ENCODE peak calls at places on chromosomes 3 and 15, in eight cellular contexts. One of them, this sample, is unnamed.

GRCh38 chr3:20141841-20142240 is 44.2 kb downstream of the SGO1 start:
- DNase-seq in ascending aorta: no peak
- DNase-seq in lower leg skin: no peak
- DNase-seq in fibroblast of pulmonary artery: peak; percentile 36
- DNase-seq in heart left ventricle: no peak
- DNase-seq in body of pancreas: peak; percentile 13
- DNase-seq in Caco-2: no peak
- DNase-seq in brain microvascular endothelial cell: no peak
- DNase-seq in this sample: peak; percentile 36

GRCh38 chr3:30649572-30650310 is 43.3 kb downstream of the TGFBR2 start:
- DNase-seq in Caco-2: no peak
- DNase-seq in brain microvascular endothelial cell: peak; percentile 74
- DNase-seq in fibroblast of pulmonary artery: peak; percentile 81
- DNase-seq in heart left ventricle: no peak
- DNase-seq in lower leg skin: no peak
- DNase-seq in body of pancreas: no peak
- DNase-seq in ascending aorta: no peak
- DNase-seq in this sample: peak; percentile 63

GRCh38 chr3:113210608-113211369 is 568 bp upstream of the BOC start:
- DNase-seq in heart left ventricle: no peak
- DNase-seq in Caco-2: no peak
- DNase-seq in brain microvascular endothelial cell: no peak
- DNase-seq in lower leg skin: no peak
- DNase-seq in fibroblast of pulmonary artery: peak; percentile 17
- DNase-seq in body of pancreas: peak; percentile 39
- DNase-seq in ascending aorta: no peak
- DNase-seq in this sample: peak; percentile 19

GRCh38 chr3:2921903-2922302 is 188.3 kb downstream of the IL5RA start:
- DNase-seq in body of pancreas: no peak
- DNase-seq in heart left ventricle: no peak
- DNase-seq in fibroblast of pulmonary artery: peak; percentile 1
- DNase-seq in Caco-2: no peak
- DNase-seq in lower leg skin: no peak
- DNase-seq in brain microvascular endothelial cell: no peak
- DNase-seq in ascending aorta: no peak
- DNase-seq in this sample: no peak

GRCh38 chr15:69729167-69729748 is 276.6 kb downstream of the RPLP1 start:
- DNase-seq in lower leg skin: no peak
- DNase-seq in body of pancreas: peak; percentile 24
- DNase-seq in brain microvascular endothelial cell: peak; percentile 25
- DNase-seq in ascending aorta: no peak
- DNase-seq in fibroblast of pulmonary artery: peak; percentile 56
- DNase-seq in Caco-2: no peak
- DNase-seq in heart left ventricle: no peak
- DNase-seq in this sample: peak; percentile 19

GRCh38 chr15:101060576-101061551 is 141.7 kb downstream of the LRRK1 start:
- DNase-seq in lower leg skin: no peak
- DNase-seq in brain microvascular endothelial cell: no peak
- DNase-seq in heart left ventricle: no peak
- DNase-seq in Caco-2: no peak
- DNase-seq in fibroblast of pulmonary artery: no peak
- DNase-seq in body of pancreas: no peak
- DNase-seq in ascending aorta: peak; percentile 58
- DNase-seq in this sample: no peak

GRCh38 chr15:62931650-62932049 is 110.9 kb upstream of the TPM1 start:
- DNase-seq in heart left ventricle: no peak
- DNase-seq in body of pancreas: no peak
- DNase-seq in fibroblast of pulmonary artery: no peak
- DNase-seq in lower leg skin: no peak
- DNase-seq in brain microvascular endothelial cell: no peak
- DNase-seq in ascending aorta: no peak
- DNase-seq in Caco-2: no peak
- DNase-seq in this sample: peak; percentile 49

GRCh38 chr3:141979050-141979671 is 102.7 kb downstream of the ATP1B3 start:
- DNase-seq in fibroblast of pulmonary artery: peak; percentile 86
- DNase-seq in brain microvascular endothelial cell: peak; percentile 59
- DNase-seq in heart left ventricle: no peak
- DNase-seq in lower leg skin: no peak
- DNase-seq in ascending aorta: no peak
- DNase-seq in body of pancreas: no peak
- DNase-seq in Caco-2: no peak
- DNase-seq in this sample: peak; percentile 84

GRCh38 chr15:29740692-29741311 is 81.5 kb downstream of the TJP1 start:
- DNase-seq in fibroblast of pulmonary artery: no peak
- DNase-seq in body of pancreas: no peak
- DNase-seq in lower leg skin: no peak
- DNase-seq in Caco-2: peak; percentile 42
- DNase-seq in ascending aorta: no peak
- DNase-seq in brain microvascular endothelial cell: no peak
- DNase-seq in heart left ventricle: no peak
- DNase-seq in this sample: no peak

GRCh38 chr3:45417949-45418847 is 29.8 kb downstream of the LARS2 start:
- DNase-seq in Caco-2: no peak
- DNase-seq in body of pancreas: peak; percentile 31
- DNase-seq in brain microvascular endothelial cell: no peak
- DNase-seq in heart left ventricle: no peak
- DNase-seq in ascending aorta: no peak
- DNase-seq in fibroblast of pulmonary artery: no peak
- DNase-seq in lower leg skin: no peak
- DNase-seq in this sample: no peak

GRCh38 chr3:177647876-177648275 is 450.6 kb upstream of the TBL1XR1 start:
- DNase-seq in heart left ventricle: no peak
- DNase-seq in brain microvascular endothelial cell: no peak
- DNase-seq in fibroblast of pulmonary artery: no peak
- DNase-seq in lower leg skin: no peak
- DNase-seq in body of pancreas: no peak
- DNase-seq in ascending aorta: no peak
- DNase-seq in Caco-2: no peak
- DNase-seq in this sample: no peak

GRCh38 chr15:84582583-84583157 is 18.1 kb upstream of the ZSCAN2 start:
- DNase-seq in fibroblast of pulmonary artery: no peak
- DNase-seq in lower leg skin: no peak
- DNase-seq in brain microvascular endothelial cell: no peak
- DNase-seq in ascending aorta: no peak
- DNase-seq in Caco-2: no peak
- DNase-seq in body of pancreas: no peak
- DNase-seq in heart left ventricle: no peak
- DNase-seq in this sample: peak; percentile 12

GRCh38 chr15:51283026-51283425 is 55.4 kb downstream of the CYP19A1 start:
- DNase-seq in fibroblast of pulmonary artery: no peak
- DNase-seq in brain microvascular endothelial cell: no peak
- DNase-seq in ascending aorta: no peak
- DNase-seq in heart left ventricle: no peak
- DNase-seq in lower leg skin: no peak
- DNase-seq in body of pancreas: no peak
- DNase-seq in Caco-2: no peak
- DNase-seq in this sample: no peak

GRCh38 chr15:75302318-75302717 is 19.7 kb downstream of the GOLGA6D start:
- DNase-seq in lower leg skin: no peak
- DNase-seq in ascending aorta: no peak
- DNase-seq in body of pancreas: no peak
- DNase-seq in Caco-2: no peak
- DNase-seq in heart left ventricle: no peak
- DNase-seq in fibroblast of pulmonary artery: no peak
- DNase-seq in brain microvascular endothelial cell: no peak
- DNase-seq in this sample: no peak

GRCh38 chr3:135106445-135106844 is 311.4 kb downstream of the EPHB1 start:
- DNase-seq in body of pancreas: peak; percentile 39
- DNase-seq in ascending aorta: no peak
- DNase-seq in heart left ventricle: no peak
- DNase-seq in brain microvascular endothelial cell: no peak
- DNase-seq in Caco-2: peak; percentile 80
- DNase-seq in lower leg skin: no peak
- DNase-seq in fibroblast of pulmonary artery: peak; percentile 2
- DNase-seq in this sample: peak; percentile 42

GRCh38 chr3:28915711-28916481 is 365.0 kb upstream of the RBMS3 start:
- DNase-seq in Caco-2: peak; percentile 40
- DNase-seq in heart left ventricle: no peak
- DNase-seq in body of pancreas: no peak
- DNase-seq in brain microvascular endothelial cell: peak; percentile 82
- DNase-seq in ascending aorta: peak; percentile 69
- DNase-seq in lower leg skin: no peak
- DNase-seq in fibroblast of pulmonary artery: peak; percentile 82
- DNase-seq in this sample: peak; percentile 39

GRCh38 chr15:71596672-71597071 is 213.7 kb upstream of the NR2E3 start:
- DNase-seq in lower leg skin: peak; percentile 66
- DNase-seq in fibroblast of pulmonary artery: peak; percentile 42
- DNase-seq in brain microvascular endothelial cell: no peak
- DNase-seq in Caco-2: no peak
- DNase-seq in heart left ventricle: peak; percentile 51
- DNase-seq in body of pancreas: peak; percentile 33
- DNase-seq in ascending aorta: peak; percentile 80
- DNase-seq in this sample: peak; percentile 63

GRCh38 chr15:74180689-74181602 is 7.4 kb downstream of the ISLR start:
- DNase-seq in lower leg skin: no peak
- DNase-seq in Caco-2: no peak
- DNase-seq in fibroblast of pulmonary artery: no peak
- DNase-seq in body of pancreas: no peak
- DNase-seq in heart left ventricle: peak; percentile 36
- DNase-seq in brain microvascular endothelial cell: no peak
- DNase-seq in ascending aorta: no peak
- DNase-seq in this sample: no peak

GRCh38 chr15:38886315-38887163 is 321.9 kb upstream of the RASGRP1 start:
- DNase-seq in ascending aorta: no peak
- DNase-seq in fibroblast of pulmonary artery: peak; percentile 94
- DNase-seq in Caco-2: no peak
- DNase-seq in brain microvascular endothelial cell: peak; percentile 71
- DNase-seq in heart left ventricle: no peak
- DNase-seq in lower leg skin: no peak
- DNase-seq in body of pancreas: no peak
- DNase-seq in this sample: peak; percentile 90

GRCh38 chr3:3821780-3822179 is 22.5 kb downstream of the LRRN1 start:
- DNase-seq in fibroblast of pulmonary artery: no peak
- DNase-seq in ascending aorta: no peak
- DNase-seq in lower leg skin: no peak
- DNase-seq in Caco-2: no peak
- DNase-seq in body of pancreas: no peak
- DNase-seq in brain microvascular endothelial cell: no peak
- DNase-seq in heart left ventricle: no peak
- DNase-seq in this sample: no peak

GRCh38 chr3:194257916-194258668 is 93.0 kb downstream of the CPN2 start:
- DNase-seq in brain microvascular endothelial cell: no peak
- DNase-seq in ascending aorta: no peak
- DNase-seq in lower leg skin: no peak
- DNase-seq in body of pancreas: no peak
- DNase-seq in Caco-2: no peak
- DNase-seq in fibroblast of pulmonary artery: no peak
- DNase-seq in heart left ventricle: no peak
- DNase-seq in this sample: no peak

GRCh38 chr3:143134446-143134845 is 14.9 kb downstream of the CHST2 start:
- DNase-seq in body of pancreas: no peak
- DNase-seq in brain microvascular endothelial cell: no peak
- DNase-seq in heart left ventricle: no peak
- DNase-seq in ascending aorta: no peak
- DNase-seq in Caco-2: no peak
- DNase-seq in fibroblast of pulmonary artery: no peak
- DNase-seq in lower leg skin: no peak
- DNase-seq in this sample: no peak

GRCh38 chr15:96992817-96993216 is 662.3 kb downstream of the NR2F2 start:
- DNase-seq in ascending aorta: no peak
- DNase-seq in lower leg skin: no peak
- DNase-seq in fibroblast of pulmonary artery: peak; percentile 24
- DNase-seq in body of pancreas: no peak
- DNase-seq in brain microvascular endothelial cell: peak; percentile 43
- DNase-seq in heart left ventricle: no peak
- DNase-seq in Caco-2: no peak
- DNase-seq in this sample: no peak

GRCh38 chr3:32460031-32460749 is 42.5 kb downstream of the CMTM6 start:
- DNase-seq in fibroblast of pulmonary artery: no peak
- DNase-seq in body of pancreas: no peak
- DNase-seq in lower leg skin: no peak
- DNase-seq in Caco-2: no peak
- DNase-seq in brain microvascular endothelial cell: no peak
- DNase-seq in heart left ventricle: no peak
- DNase-seq in ascending aorta: no peak
- DNase-seq in this sample: no peak
- H3K4me3 ChIP-seq in fibroblast of pulmonary artery: no peak overlapping the region
- H3K4me3 ChIP-seq in body of pancreas: no peak overlapping the region
- H3K4me3 ChIP-seq in lower leg skin: no peak overlapping the region
- H3K4me3 ChIP-seq in Caco-2: no peak overlapping the region
- H3K4me3 ChIP-seq in brain microvascular endothelial cell: no peak overlapping the region
- H3K4me3 ChIP-seq in heart left ventricle: no peak overlapping the region
- H3K4me3 ChIP-seq in ascending aorta: no peak overlapping the region
- H3K4me3 ChIP-seq in this sample: no peak overlapping the region

GRCh38 chr3:18633002-18633401 is 207.9 kb upstream of the SATB1 start:
- DNase-seq in lower leg skin: no peak
- DNase-seq in body of pancreas: no peak
- DNase-seq in Caco-2: no peak
- DNase-seq in brain microvascular endothelial cell: no peak
- DNase-seq in ascending aorta: no peak
- DNase-seq in heart left ventricle: no peak
- DNase-seq in fibroblast of pulmonary artery: no peak
- DNase-seq in this sample: no peak
- TF ChIP-seq CTCF in lower leg skin: no peak
- TF ChIP-seq CTCF in body of pancreas: no peak
- TF ChIP-seq CTCF in Caco-2: no peak
- TF ChIP-seq CTCF in brain microvascular endothelial cell: no peak
- TF ChIP-seq CTCF in ascending aorta: no peak
- TF ChIP-seq CTCF in heart left ventricle: no peak
- TF ChIP-seq CTCF in fibroblast of pulmonary artery: no peak
- TF ChIP-seq CTCF in this sample: no peak

DNA sequence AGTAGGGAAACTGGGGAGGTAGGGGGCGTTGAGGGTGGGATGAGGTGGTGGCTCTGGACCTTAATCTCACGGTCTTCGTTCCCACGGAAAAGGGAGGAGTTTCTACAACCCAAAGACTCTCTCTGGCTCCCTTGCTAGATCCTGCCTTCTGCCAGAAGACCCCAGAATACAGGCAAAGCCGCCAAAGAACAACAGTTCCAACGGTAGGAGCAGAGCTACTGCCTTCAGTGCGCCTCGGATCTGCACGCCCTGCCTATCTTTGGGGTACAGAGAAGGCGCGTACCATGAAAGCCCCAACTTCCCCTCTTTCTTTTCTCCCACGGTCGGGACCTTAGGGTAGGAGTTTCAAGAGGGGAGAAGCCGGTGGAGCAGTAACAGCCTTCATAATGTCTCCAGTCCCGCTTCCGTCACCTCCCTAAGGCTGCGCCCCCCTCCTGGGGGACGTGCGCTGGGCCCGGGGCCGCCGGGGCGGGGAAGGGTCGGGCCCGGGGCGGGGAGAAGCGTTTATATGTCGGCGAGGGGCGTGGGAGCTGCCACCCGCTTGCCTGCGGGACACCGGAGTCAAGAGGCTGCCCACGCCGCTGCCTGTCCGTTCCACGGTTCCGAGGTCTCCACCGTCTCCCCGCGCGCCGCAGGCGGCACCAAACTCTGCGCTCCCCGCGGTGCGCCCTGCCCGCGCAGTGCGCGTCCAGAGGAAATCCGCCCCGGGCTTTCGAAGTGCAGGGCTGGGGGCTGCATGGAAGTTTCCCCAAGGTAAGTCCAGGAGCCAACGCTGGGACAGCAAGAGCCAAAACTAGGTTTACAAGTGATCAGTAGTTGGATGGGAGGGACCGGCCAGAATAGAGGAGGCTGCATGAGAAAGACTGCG is at the start of gene COL6A6:
- DNase-seq in brain microvascular endothelial cell: no peak
- DNase-seq in body of pancreas: no peak
- DNase-seq in Caco-2: no peak
- DNase-seq in fibroblast of pulmonary artery: no peak
- DNase-seq in heart left ventricle: no peak
- DNase-seq in lower leg skin: no peak
- DNase-seq in ascending aorta: no peak
- DNase-seq in this sample: peak; percentile 3
- H3K4me3 ChIP-seq in brain microvascular endothelial cell: no peak within 1 kb of the TSS
- H3K4me3 ChIP-seq in body of pancreas: no peak within 1 kb of the TSS
- H3K4me3 ChIP-seq in Caco-2: no peak within 1 kb of the TSS
- H3K4me3 ChIP-seq in fibroblast of pulmonary artery: no peak within 1 kb of the TSS
- H3K4me3 ChIP-seq in heart left ventricle: peak within 1 kb of the TSS; percentile 8
- H3K4me3 ChIP-seq in lower leg skin: no peak within 1 kb of the TSS
- H3K4me3 ChIP-seq in ascending aorta: peak within 1 kb of the TSS; percentile 42
- H3K4me3 ChIP-seq in this sample: no peak within 1 kb of the TSS

GRCh38 chr3:62833538-62833937 is 41.7 kb downstream of the CADPS start:
- DNase-seq in ascending aorta: no peak
- DNase-seq in heart left ventricle: no peak
- DNase-seq in fibroblast of pulmonary artery: no peak
- DNase-seq in lower leg skin: no peak
- DNase-seq in Caco-2: no peak
- DNase-seq in brain microvascular endothelial cell: no peak
- DNase-seq in body of pancreas: no peak
- DNase-seq in this sample: peak; percentile 17
- TF ChIP-seq CTCF in ascending aorta: no peak
- TF ChIP-seq CTCF in heart left ventricle: peak; percentile 27
- TF ChIP-seq CTCF in fibroblast of pulmonary artery: peak; percentile 17
- TF ChIP-seq CTCF in lower leg skin: no peak
- TF ChIP-seq CTCF in Caco-2: peak; percentile 45
- TF ChIP-seq CTCF in brain microvascular endothelial cell: peak; percentile 46
- TF ChIP-seq CTCF in body of pancreas: no peak
- TF ChIP-seq CTCF in this sample: peak; percentile 55